ENCODE peak calls at places on chromosomes 16 and 17, in four cellular contexts. X is uterus, A is GM10248, F is EL. N is an unnamed sample.

GRCh38 chr16:15404792-15405191 is 9.2 kb downstream of the MPV17L start:
- DNase-seq in F (no peak), A (no peak), X (peak; percentile 35), N (peak; percentile 70)

GRCh38 chr17:70804161-70804560 is 634.8 kb downstream of the KCNJ2 start:
- DNase-seq in X (no peak), F (peak; percentile 30), A (no peak), N (no peak)

GRCh38 chr16:31480851-31481250 is 2.1 kb upstream of the SLC5A2 start:
- DNase-seq in X (peak; percentile 59), A (no peak), F (no peak), N (no peak)

GRCh38 chr16:54931041-54931756 is 534 bp downstream of the IRX5 start:
- DNase-seq in F (peak; percentile 49), A (no peak), X (no peak), N (no peak)

GRCh38 chr17:73228748-73229236 is 32.9 kb downstream of the CPSF4L start:
- DNase-seq in X (peak; percentile 51), A (peak; percentile 47), F (peak; percentile 88), N (peak; percentile 68)

GRCh38 chr16:87050142-87050541 is 267.1 kb downstream of the C16orf95 start:
- DNase-seq in X (no peak), A (no peak), F (no peak), N (no peak)

GRCh38 chr17:58618336-58618735 is 73.5 kb downstream of the TEX14 start:
- DNase-seq in X (no peak), A (no peak), F (no peak), N (no peak)

GRCh38 chr16:74844041-74844826 is 69.6 kb upstream of the FA2H start:
- DNase-seq in X (no peak), A (no peak), F (peak; percentile 7), N (no peak)

GRCh38 chr17:30964878-30965277 is 6.0 kb upstream of the RNF135 start:
- DNase-seq in F (peak; percentile 56), A (no peak), X (no peak), N (no peak)

GRCh38 chr17:29593546-29594440 is 861 bp downstream of the ANKRD13B start:
- DNase-seq in X (peak; percentile 28), A (no peak), F (peak; percentile 25), N (no peak)